ENCODE peak calls at places on chromosomes 2 and 18, in eight cellular contexts. One of them, this sample, is unnamed.
A peak's percentile ranks its signal among the peaks of the same experiment; 100 is the strongest.

GRCh38 chr2:7692657-7693161 is 775.5 kb downstream of the RNF144A start:
- DNase-seq in left kidney: no peak
- DNase-seq in AG08395: peak; percentile 95
- DNase-seq in iPS DF 19.7: no peak
- DNase-seq in activated CD4-positive, alpha-beta T cell treated with anti-CD3 and anti-CD28 coated beads for 48 hours: no peak
- DNase-seq in SK-N-DZ: no peak
- DNase-seq in anterior cingulate cortex: no peak
- DNase-seq in neuronal stem cell: no peak
- DNase-seq in this sample: peak; percentile 29

GRCh38 chr2:134917958-134918517 is 584 bp upstream of the CCNT2 start:
- DNase-seq in anterior cingulate cortex: no peak
- DNase-seq in left kidney: peak; percentile 97
- DNase-seq in activated CD4-positive, alpha-beta T cell treated with anti-CD3 and anti-CD28 coated beads for 48 hours: peak; percentile 93
- DNase-seq in AG08395: no peak
- DNase-seq in neuronal stem cell: peak; percentile 80
- DNase-seq in SK-N-DZ: no peak
- DNase-seq in iPS DF 19.7: peak; percentile 54
- DNase-seq in this sample: no peak

GRCh38 chr18:73514449-73514848 is 633.2 kb downstream of the FBXO15 start:
- DNase-seq in left kidney: no peak
- DNase-seq in iPS DF 19.7: no peak
- DNase-seq in activated CD4-positive, alpha-beta T cell treated with anti-CD3 and anti-CD28 coated beads for 48 hours: no peak
- DNase-seq in anterior cingulate cortex: no peak
- DNase-seq in neuronal stem cell: no peak
- DNase-seq in AG08395: no peak
- DNase-seq in SK-N-DZ: no peak
- DNase-seq in this sample: no peak

GRCh38 chr2:160502478-160502877 is 8.9 kb upstream of the RBMS1 start:
- DNase-seq in anterior cingulate cortex: no peak
- DNase-seq in activated CD4-positive, alpha-beta T cell treated with anti-CD3 and anti-CD28 coated beads for 48 hours: no peak
- DNase-seq in iPS DF 19.7: no peak
- DNase-seq in left kidney: no peak
- DNase-seq in AG08395: no peak
- DNase-seq in neuronal stem cell: no peak
- DNase-seq in SK-N-DZ: no peak
- DNase-seq in this sample: no peak

GRCh38 chr2:178295911-178296310 is 101.6 kb downstream of the OSBPL6 start:
- DNase-seq in left kidney: no peak
- DNase-seq in iPS DF 19.7: no peak
- DNase-seq in AG08395: no peak
- DNase-seq in anterior cingulate cortex: no peak
- DNase-seq in SK-N-DZ: no peak
- DNase-seq in activated CD4-positive, alpha-beta T cell treated with anti-CD3 and anti-CD28 coated beads for 48 hours: no peak
- DNase-seq in neuronal stem cell: no peak
- DNase-seq in this sample: no peak

GRCh38 chr2:203808041-203808750 is 59.4 kb upstream of the CTLA4 start:
- DNase-seq in AG08395: peak; percentile 76
- DNase-seq in anterior cingulate cortex: no peak
- DNase-seq in SK-N-DZ: peak; percentile 75
- DNase-seq in left kidney: peak; percentile 48
- DNase-seq in neuronal stem cell: peak; percentile 75
- DNase-seq in activated CD4-positive, alpha-beta T cell treated with anti-CD3 and anti-CD28 coated beads for 48 hours: no peak
- DNase-seq in iPS DF 19.7: no peak
- DNase-seq in this sample: peak; percentile 68

GRCh38 chr2:185618630-185619029 is 120.0 kb upstream of the FSIP2 start:
- DNase-seq in SK-N-DZ: no peak
- DNase-seq in neuronal stem cell: no peak
- DNase-seq in anterior cingulate cortex: no peak
- DNase-seq in iPS DF 19.7: no peak
- DNase-seq in left kidney: no peak
- DNase-seq in activated CD4-positive, alpha-beta T cell treated with anti-CD3 and anti-CD28 coated beads for 48 hours: no peak
- DNase-seq in AG08395: no peak
- DNase-seq in this sample: no peak

GRCh38 chr2:199991691-199992090 is 36.3 kb downstream of the MAIP1 start:
- DNase-seq in activated CD4-positive, alpha-beta T cell treated with anti-CD3 and anti-CD28 coated beads for 48 hours: no peak
- DNase-seq in AG08395: no peak
- DNase-seq in SK-N-DZ: no peak
- DNase-seq in anterior cingulate cortex: no peak
- DNase-seq in left kidney: no peak
- DNase-seq in neuronal stem cell: no peak
- DNase-seq in iPS DF 19.7: no peak
- DNase-seq in this sample: no peak

GRCh38 chr2:237995036-237995435 is 28.2 kb downstream of the UBE2F start:
- DNase-seq in AG08395: no peak
- DNase-seq in neuronal stem cell: no peak
- DNase-seq in SK-N-DZ: no peak
- DNase-seq in iPS DF 19.7: no peak
- DNase-seq in left kidney: no peak
- DNase-seq in anterior cingulate cortex: no peak
- DNase-seq in activated CD4-positive, alpha-beta T cell treated with anti-CD3 and anti-CD28 coated beads for 48 hours: no peak
- DNase-seq in this sample: no peak

GRCh38 chr2:171436307-171436706 is 2.3 kb downstream of the DCAF17 start:
- DNase-seq in left kidney: no peak
- DNase-seq in activated CD4-positive, alpha-beta T cell treated with anti-CD3 and anti-CD28 coated beads for 48 hours: no peak
- DNase-seq in SK-N-DZ: no peak
- DNase-seq in AG08395: peak; percentile 41
- DNase-seq in anterior cingulate cortex: no peak
- DNase-seq in iPS DF 19.7: no peak
- DNase-seq in neuronal stem cell: no peak
- DNase-seq in this sample: peak; percentile 78

GRCh38 chr2:219180961-219181360 is 2.9 kb downstream of the RETREG2 start:
- DNase-seq in SK-N-DZ: no peak
- DNase-seq in activated CD4-positive, alpha-beta T cell treated with anti-CD3 and anti-CD28 coated beads for 48 hours: no peak
- DNase-seq in iPS DF 19.7: no peak
- DNase-seq in left kidney: no peak
- DNase-seq in anterior cingulate cortex: no peak
- DNase-seq in neuronal stem cell: no peak
- DNase-seq in AG08395: no peak
- DNase-seq in this sample: no peak

GRCh38 chr2:120765911-120766757 is 30.5 kb downstream of the GLI2 start:
- DNase-seq in neuronal stem cell: no peak
- DNase-seq in AG08395: peak; percentile 79
- DNase-seq in SK-N-DZ: no peak
- DNase-seq in iPS DF 19.7: no peak
- DNase-seq in anterior cingulate cortex: no peak
- DNase-seq in left kidney: peak; percentile 93
- DNase-seq in activated CD4-positive, alpha-beta T cell treated with anti-CD3 and anti-CD28 coated beads for 48 hours: no peak
- DNase-seq in this sample: peak; percentile 96

GRCh38 chr2:178880257-178880656 is 73.0 kb upstream of the TTN start:
- DNase-seq in iPS DF 19.7: no peak
- DNase-seq in AG08395: no peak
- DNase-seq in activated CD4-positive, alpha-beta T cell treated with anti-CD3 and anti-CD28 coated beads for 48 hours: no peak
- DNase-seq in anterior cingulate cortex: no peak
- DNase-seq in left kidney: no peak
- DNase-seq in SK-N-DZ: no peak
- DNase-seq in neuronal stem cell: no peak
- DNase-seq in this sample: no peak

GRCh38 chr2:38190542-38191218 is 114.7 kb upstream of the CYP1B1 start:
- DNase-seq in activated CD4-positive, alpha-beta T cell treated with anti-CD3 and anti-CD28 coated beads for 48 hours: no peak
- DNase-seq in left kidney: no peak
- DNase-seq in neuronal stem cell: no peak
- DNase-seq in SK-N-DZ: no peak
- DNase-seq in iPS DF 19.7: no peak
- DNase-seq in anterior cingulate cortex: no peak
- DNase-seq in AG08395: peak; percentile 88
- DNase-seq in this sample: peak; percentile 75